ENCODE peak calls at places on chromosomes 11 and 22, in nine cellular contexts. One of them, this sample, is unnamed.

GRCh38 chr11:75200531-75200930 is 40.0 kb upstream of the TPBGL start:
- DNase-seq in stomach: no peak
- DNase-seq in transverse colon: no peak
- DNase-seq in GM12878: no peak
- DNase-seq in upper lobe of left lung: no peak
- DNase-seq in A549: no peak
- DNase-seq in ovary: no peak
- DNase-seq in esophagus muscularis mucosa: no peak
- DNase-seq in K562: no peak
- DNase-seq in this sample: no peak

GRCh38 chr11:78418584-78419211 is 1.1 kb upstream of the GAB2 start:
- DNase-seq in stomach: no peak
- DNase-seq in transverse colon: no peak
- DNase-seq in GM12878: no peak
- DNase-seq in upper lobe of left lung: no peak
- DNase-seq in A549: no peak
- DNase-seq in ovary: no peak
- DNase-seq in esophagus muscularis mucosa: no peak
- DNase-seq in K562: no peak
- DNase-seq in this sample: no peak

GRCh38 chr11:134819026-134819425 is 407.0 kb upstream of the B3GAT1 start:
- DNase-seq in stomach: no peak
- DNase-seq in transverse colon: no peak
- DNase-seq in GM12878: no peak
- DNase-seq in upper lobe of left lung: no peak
- DNase-seq in A549: no peak
- DNase-seq in ovary: no peak
- DNase-seq in esophagus muscularis mucosa: no peak
- DNase-seq in K562: no peak
- DNase-seq in this sample: no peak

GRCh38 chr22:47381240-47381639 is 618.8 kb downstream of the TBC1D22A start:
- DNase-seq in stomach: no peak
- DNase-seq in transverse colon: no peak
- DNase-seq in GM12878: no peak
- DNase-seq in upper lobe of left lung: no peak
- DNase-seq in A549: no peak
- DNase-seq in ovary: no peak
- DNase-seq in esophagus muscularis mucosa: no peak
- DNase-seq in K562: no peak
- DNase-seq in this sample: no peak

GRCh38 chr11:70210516-70210915 is 7.4 kb downstream of the FADD start:
- DNase-seq in stomach: no peak
- DNase-seq in transverse colon: no peak
- DNase-seq in GM12878: no peak
- DNase-seq in upper lobe of left lung: no peak
- DNase-seq in A549: no peak
- DNase-seq in ovary: no peak
- DNase-seq in esophagus muscularis mucosa: no peak
- DNase-seq in K562: no peak
- DNase-seq in this sample: no peak

GRCh38 chr11:113675003-113675471 is 31.1 kb downstream of the TMPRSS5 start:
- DNase-seq in stomach: no peak
- DNase-seq in transverse colon: no peak
- DNase-seq in GM12878: peak
- DNase-seq in upper lobe of left lung: no peak
- DNase-seq in A549: no peak
- DNase-seq in ovary: no peak
- DNase-seq in esophagus muscularis mucosa: no peak
- DNase-seq in K562: peak
- DNase-seq in this sample: no peak

GRCh38 chr11:108818971-108819370 is 154.1 kb downstream of the DDX10 start:
- DNase-seq in stomach: no peak
- DNase-seq in transverse colon: no peak
- DNase-seq in GM12878: no peak
- DNase-seq in upper lobe of left lung: no peak
- DNase-seq in A549: no peak
- DNase-seq in ovary: no peak
- DNase-seq in esophagus muscularis mucosa: no peak
- DNase-seq in K562: no peak
- DNase-seq in this sample: no peak

GRCh38 chr22:29269731-29270474 is 1.8 kb downstream of the EWSR1 start:
- DNase-seq in stomach: no peak
- DNase-seq in transverse colon: no peak
- DNase-seq in GM12878: no peak
- DNase-seq in upper lobe of left lung: no peak
- DNase-seq in A549: no peak
- DNase-seq in ovary: no peak
- DNase-seq in esophagus muscularis mucosa: no peak
- DNase-seq in K562: no peak
- DNase-seq in this sample: no peak

GRCh38 chr22:32591620-32592019 is 117.0 kb downstream of the FBXO7 start:
- DNase-seq in stomach: no peak
- DNase-seq in transverse colon: no peak
- DNase-seq in GM12878: no peak
- DNase-seq in upper lobe of left lung: no peak
- DNase-seq in A549: no peak
- DNase-seq in ovary: no peak
- DNase-seq in esophagus muscularis mucosa: no peak
- DNase-seq in K562: no peak
- DNase-seq in this sample: no peak

GRCh38 chr11:93623179-93623578 is 38.3 kb upstream of the CEP295 start:
- DNase-seq in stomach: no peak
- DNase-seq in transverse colon: no peak
- DNase-seq in GM12878: peak
- DNase-seq in upper lobe of left lung: no peak
- DNase-seq in A549: no peak
- DNase-seq in ovary: no peak
- DNase-seq in esophagus muscularis mucosa: no peak
- DNase-seq in K562: no peak
- DNase-seq in this sample: no peak

GRCh38 chr11:27716850-27717249 is 16.6 kb upstream of the BDNF start:
- DNase-seq in stomach: no peak
- DNase-seq in transverse colon: no peak
- DNase-seq in GM12878: no peak
- DNase-seq in upper lobe of left lung: no peak
- DNase-seq in A549: no peak
- DNase-seq in ovary: no peak
- DNase-seq in esophagus muscularis mucosa: no peak
- DNase-seq in K562: no peak
- DNase-seq in this sample: no peak

GRCh38 chr11:69371731-69372588 is 78.0 kb downstream of the MYEOV start:
- DNase-seq in stomach: peak
- DNase-seq in transverse colon: peak
- DNase-seq in GM12878: no peak
- DNase-seq in upper lobe of left lung: peak
- DNase-seq in A549: no peak
- DNase-seq in ovary: no peak
- DNase-seq in esophagus muscularis mucosa: peak
- DNase-seq in K562: no peak
- DNase-seq in this sample: no peak

GRCh38 chr11:125680747-125681146 is at the start of gene ACRV1:
- DNase-seq in stomach: no peak
- DNase-seq in transverse colon: no peak
- DNase-seq in GM12878: no peak
- DNase-seq in upper lobe of left lung: no peak
- DNase-seq in A549: no peak
- DNase-seq in ovary: no peak
- DNase-seq in esophagus muscularis mucosa: peak
- DNase-seq in K562: no peak
- DNase-seq in this sample: no peak

GRCh38 chr11:125675196-125675595 is 5.5 kb downstream of the ACRV1 start:
- DNase-seq in stomach: no peak
- DNase-seq in transverse colon: no peak
- DNase-seq in GM12878: no peak
- DNase-seq in upper lobe of left lung: no peak
- DNase-seq in A549: no peak
- DNase-seq in ovary: no peak
- DNase-seq in esophagus muscularis mucosa: no peak
- DNase-seq in K562: no peak
- DNase-seq in this sample: no peak

GRCh38 chr11:125674210-125674609 is 6.4 kb downstream of the ACRV1 start:
- DNase-seq in stomach: no peak
- DNase-seq in transverse colon: no peak
- DNase-seq in GM12878: no peak
- DNase-seq in upper lobe of left lung: no peak
- DNase-seq in A549: no peak
- DNase-seq in ovary: no peak
- DNase-seq in esophagus muscularis mucosa: no peak
- DNase-seq in K562: no peak
- DNase-seq in this sample: no peak

GRCh38 chr11:125679837-125680236 is 810 bp downstream of the ACRV1 start:
- DNase-seq in stomach: no peak
- DNase-seq in transverse colon: no peak
- DNase-seq in GM12878: no peak
- DNase-seq in upper lobe of left lung: no peak
- DNase-seq in A549: no peak
- DNase-seq in ovary: no peak
- DNase-seq in esophagus muscularis mucosa: peak
- DNase-seq in K562: no peak
- DNase-seq in this sample: no peak

DNA sequence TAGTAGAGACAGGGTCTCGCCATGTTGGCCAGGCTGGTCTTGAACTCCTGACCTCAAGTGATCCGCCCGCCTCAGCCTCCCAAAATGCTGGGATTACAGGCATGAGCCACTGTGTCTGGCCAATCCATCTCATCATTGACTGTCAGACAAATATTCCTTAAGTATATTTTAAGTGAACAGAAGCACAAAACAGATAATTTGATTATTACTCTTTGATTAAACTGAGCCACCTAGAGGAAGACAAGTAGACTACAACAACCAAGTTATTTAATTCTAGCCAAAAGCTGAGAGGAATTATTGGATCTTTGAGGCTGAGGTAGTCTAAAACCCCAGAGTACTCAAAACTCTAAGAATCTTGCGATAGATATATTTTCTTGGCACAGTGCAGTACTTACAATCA is 1.2 kb downstream of the ACRV1 start:
- DNase-seq in stomach: no peak
- DNase-seq in transverse colon: no peak
- DNase-seq in GM12878: no peak
- DNase-seq in upper lobe of left lung: no peak
- DNase-seq in A549: no peak
- DNase-seq in ovary: no peak
- DNase-seq in esophagus muscularis mucosa: no peak
- DNase-seq in K562: no peak
- DNase-seq in this sample: no peak
- TF ChIP-seq CTCF in stomach: no peak
- TF ChIP-seq CTCF in transverse colon: no peak
- TF ChIP-seq CTCF in GM12878: peak
- TF ChIP-seq CTCF in upper lobe of left lung: no peak
- TF ChIP-seq CTCF in A549: peak
- TF ChIP-seq CTCF in ovary: no peak
- TF ChIP-seq CTCF in esophagus muscularis mucosa: no peak
- TF ChIP-seq CTCF in K562: no peak
- TF ChIP-seq CTCF in this sample: no peak

DNA sequence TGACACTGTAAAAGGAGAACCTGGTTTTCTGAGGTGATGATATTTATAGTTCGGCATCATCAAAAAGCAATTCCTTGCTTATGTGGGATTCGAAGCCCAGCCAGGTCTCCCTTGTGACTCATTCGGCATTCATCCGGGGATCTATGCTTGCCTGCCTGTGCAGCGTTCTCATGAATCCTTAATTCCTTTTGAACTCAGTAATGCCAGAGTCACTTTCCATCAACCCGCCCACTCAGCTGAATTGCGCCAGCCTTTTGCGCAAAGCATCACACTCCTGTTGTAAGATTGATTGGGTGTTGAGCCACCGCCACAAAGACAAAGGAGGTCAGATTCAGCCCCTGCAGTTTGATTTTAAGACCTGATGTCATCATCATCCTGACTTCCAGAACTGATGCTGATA is 128.6 kb downstream of the SLC17A6 start:
- DNase-seq in stomach: no peak
- DNase-seq in transverse colon: no peak
- DNase-seq in GM12878: no peak
- DNase-seq in upper lobe of left lung: no peak
- DNase-seq in A549: peak
- DNase-seq in ovary: no peak
- DNase-seq in esophagus muscularis mucosa: no peak
- DNase-seq in K562: no peak
- DNase-seq in this sample: no peak
- TF ChIP-seq EP300 in stomach: no peak
- TF ChIP-seq EP300 in transverse colon: no peak
- TF ChIP-seq EP300 in GM12878: no peak
- TF ChIP-seq EP300 in upper lobe of left lung: no peak
- TF ChIP-seq EP300 in A549: no peak
- TF ChIP-seq EP300 in ovary: no peak
- TF ChIP-seq EP300 in esophagus muscularis mucosa: no peak
- TF ChIP-seq EP300 in K562: no peak
- TF ChIP-seq EP300 in this sample: no peak

GRCh38 chr11:11471196-11471595 is 118.1 kb upstream of the CSNK2A3 start:
- DNase-seq in stomach: no peak
- DNase-seq in transverse colon: no peak
- DNase-seq in GM12878: no peak
- DNase-seq in upper lobe of left lung: no peak
- DNase-seq in A549: no peak
- DNase-seq in ovary: no peak
- DNase-seq in esophagus muscularis mucosa: no peak
- DNase-seq in K562: no peak
- DNase-seq in this sample: no peak
- TF ChIP-seq POLR2A in stomach: no peak
- TF ChIP-seq POLR2A in transverse colon: no peak
- TF ChIP-seq POLR2A in GM12878: no peak
- TF ChIP-seq POLR2A in upper lobe of left lung: no peak
- TF ChIP-seq POLR2A in A549: no peak
- TF ChIP-seq POLR2A in ovary: no peak
- TF ChIP-seq POLR2A in esophagus muscularis mucosa: no peak
- TF ChIP-seq POLR2A in K562: no peak
- TF ChIP-seq POLR2A in this sample: no peak

GRCh38 chr22:24207264-24208011 is 26.2 kb downstream of the SUSD2 start:
- DNase-seq in stomach: no peak
- DNase-seq in transverse colon: no peak
- DNase-seq in GM12878: no peak
- DNase-seq in upper lobe of left lung: no peak
- DNase-seq in A549: no peak
- DNase-seq in ovary: no peak
- DNase-seq in esophagus muscularis mucosa: no peak
- DNase-seq in K562: no peak
- DNase-seq in this sample: no peak

GRCh38 chr22:24209016-24209415 is 27.7 kb downstream of the SUSD2 start:
- DNase-seq in stomach: no peak
- DNase-seq in transverse colon: no peak
- DNase-seq in GM12878: no peak
- DNase-seq in upper lobe of left lung: no peak
- DNase-seq in A549: no peak
- DNase-seq in ovary: no peak
- DNase-seq in esophagus muscularis mucosa: no peak
- DNase-seq in K562: no peak
- DNase-seq in this sample: no peak

GRCh38 chr22:24208012-24208749 is 26.9 kb downstream of the SUSD2 start:
- DNase-seq in stomach: peak
- DNase-seq in transverse colon: no peak
- DNase-seq in GM12878: no peak
- DNase-seq in upper lobe of left lung: peak
- DNase-seq in A549: peak
- DNase-seq in ovary: peak
- DNase-seq in esophagus muscularis mucosa: no peak
- DNase-seq in K562: no peak
- DNase-seq in this sample: peak

GRCh38 chr22:24201681-24202590 is 20.6 kb downstream of the SUSD2 start:
- DNase-seq in stomach: no peak
- DNase-seq in transverse colon: no peak
- DNase-seq in GM12878: no peak
- DNase-seq in upper lobe of left lung: no peak
- DNase-seq in A549: peak
- DNase-seq in ovary: no peak
- DNase-seq in esophagus muscularis mucosa: no peak
- DNase-seq in K562: no peak
- DNase-seq in this sample: no peak

GRCh38 chr22:24205438-24206189 is 24.3 kb downstream of the SUSD2 start:
- DNase-seq in stomach: no peak
- DNase-seq in transverse colon: no peak
- DNase-seq in GM12878: no peak
- DNase-seq in upper lobe of left lung: peak
- DNase-seq in A549: no peak
- DNase-seq in ovary: no peak
- DNase-seq in esophagus muscularis mucosa: no peak
- DNase-seq in K562: no peak
- DNase-seq in this sample: no peak
- TF ChIP-seq CTCF in stomach: no peak
- TF ChIP-seq CTCF in transverse colon: no peak
- TF ChIP-seq CTCF in GM12878: no peak
- TF ChIP-seq CTCF in upper lobe of left lung: no peak
- TF ChIP-seq CTCF in A549: no peak
- TF ChIP-seq CTCF in ovary: no peak
- TF ChIP-seq CTCF in esophagus muscularis mucosa: no peak
- TF ChIP-seq CTCF in K562: no peak
- TF ChIP-seq CTCF in this sample: no peak